ENCODE peak calls at places on chromosome 1, in nine cellular contexts. One of them, this sample, is unnamed.

GRCh38 chr1:26758358-26758757 is 29.4 kb upstream of the PIGV start:
- DNase-seq in K562: no peak
- DNase-seq in suprapubic skin: no peak
- DNase-seq in endothelial cell of umbilical vein: no peak
- DNase-seq in tibial nerve: no peak
- DNase-seq in sigmoid colon: no peak
- DNase-seq in ovary: no peak
- DNase-seq in stomach: no peak
- DNase-seq in IMR-90: no peak
- DNase-seq in this sample: no peak

GRCh38 chr1:224804220-224804619 is 125.3 kb upstream of the DNAH14 start:
- DNase-seq in suprapubic skin: no peak
- DNase-seq in K562: no peak
- DNase-seq in sigmoid colon: no peak
- DNase-seq in endothelial cell of umbilical vein: no peak
- DNase-seq in IMR-90: no peak
- DNase-seq in tibial nerve: no peak
- DNase-seq in stomach: no peak
- DNase-seq in ovary: no peak
- DNase-seq in this sample: no peak

GRCh38 chr1:42756956-42757891 is 9.6 kb downstream of the P3H1 start:
- DNase-seq in endothelial cell of umbilical vein: peak; percentile 55
- DNase-seq in IMR-90: peak; percentile 72
- DNase-seq in ovary: no peak
- DNase-seq in sigmoid colon: no peak
- DNase-seq in suprapubic skin: peak; percentile 35
- DNase-seq in tibial nerve: peak; percentile 15
- DNase-seq in K562: peak; percentile 80
- DNase-seq in stomach: peak; percentile 25
- DNase-seq in this sample: no peak

GRCh38 chr1:154431586-154432373 is 26.6 kb downstream of the IL6R start:
- DNase-seq in stomach: no peak
- DNase-seq in suprapubic skin: peak; percentile 83
- DNase-seq in K562: no peak
- DNase-seq in tibial nerve: no peak
- DNase-seq in IMR-90: peak; percentile 99
- DNase-seq in ovary: no peak
- DNase-seq in sigmoid colon: peak; percentile 79
- DNase-seq in endothelial cell of umbilical vein: peak; percentile 35
- DNase-seq in this sample: no peak

GRCh38 chr1:197908695-197909336 is 6.4 kb downstream of the C1orf53 start:
- DNase-seq in K562: no peak
- DNase-seq in tibial nerve: no peak
- DNase-seq in IMR-90: no peak
- DNase-seq in endothelial cell of umbilical vein: no peak
- DNase-seq in suprapubic skin: no peak
- DNase-seq in sigmoid colon: no peak
- DNase-seq in ovary: no peak
- DNase-seq in stomach: no peak
- DNase-seq in this sample: no peak

GRCh38 chr1:70486676-70487470 is 75.8 kb downstream of the CTH start:
- DNase-seq in sigmoid colon: peak; percentile 86
- DNase-seq in suprapubic skin: no peak
- DNase-seq in IMR-90: peak; percentile 92
- DNase-seq in ovary: peak; percentile 62
- DNase-seq in K562: no peak
- DNase-seq in endothelial cell of umbilical vein: no peak
- DNase-seq in stomach: peak; percentile 39
- DNase-seq in tibial nerve: peak; percentile 19
- DNase-seq in this sample: no peak

GRCh38 chr1:36851087-36851486 is 183.2 kb downstream of the GRIK3 start:
- DNase-seq in tibial nerve: no peak
- DNase-seq in sigmoid colon: no peak
- DNase-seq in K562: no peak
- DNase-seq in stomach: no peak
- DNase-seq in endothelial cell of umbilical vein: no peak
- DNase-seq in ovary: no peak
- DNase-seq in IMR-90: no peak
- DNase-seq in suprapubic skin: no peak
- DNase-seq in this sample: no peak

GRCh38 chr1:55943012-55943411 is 636.4 kb downstream of the PLPP3 start:
- DNase-seq in ovary: no peak
- DNase-seq in tibial nerve: no peak
- DNase-seq in endothelial cell of umbilical vein: no peak
- DNase-seq in IMR-90: no peak
- DNase-seq in K562: no peak
- DNase-seq in sigmoid colon: no peak
- DNase-seq in stomach: no peak
- DNase-seq in suprapubic skin: no peak
- DNase-seq in this sample: no peak

GRCh38 chr1:208183977-208184901 is 59.9 kb downstream of the PLXNA2 start:
- DNase-seq in stomach: peak; percentile 36
- DNase-seq in suprapubic skin: peak; percentile 81
- DNase-seq in sigmoid colon: no peak
- DNase-seq in ovary: no peak
- DNase-seq in endothelial cell of umbilical vein: no peak
- DNase-seq in K562: peak; percentile 95
- DNase-seq in tibial nerve: peak; percentile 45
- DNase-seq in IMR-90: peak; percentile 40
- DNase-seq in this sample: no peak

GRCh38 chr1:1311107-1312104 is 3.0 kb downstream of the PUSL1 start:
- DNase-seq in K562: no peak
- DNase-seq in stomach: no peak
- DNase-seq in sigmoid colon: no peak
- DNase-seq in IMR-90: no peak
- DNase-seq in suprapubic skin: no peak
- DNase-seq in ovary: no peak
- DNase-seq in endothelial cell of umbilical vein: no peak
- DNase-seq in tibial nerve: no peak
- DNase-seq in this sample: no peak

GRCh38 chr1:181152892-181153633 is 64.6 kb downstream of the IER5 start:
- DNase-seq in suprapubic skin: peak; percentile 72
- DNase-seq in ovary: peak; percentile 87
- DNase-seq in endothelial cell of umbilical vein: peak; percentile 98
- DNase-seq in sigmoid colon: peak; percentile 94
- DNase-seq in K562: peak; percentile 96
- DNase-seq in tibial nerve: peak; percentile 60
- DNase-seq in stomach: peak; percentile 85
- DNase-seq in IMR-90: peak; percentile 94
- DNase-seq in this sample: no peak
- TF ChIP-seq POLR2A in suprapubic skin: no peak
- TF ChIP-seq POLR2A in ovary: peak; percentile 22
- TF ChIP-seq POLR2A in endothelial cell of umbilical vein: no peak
- TF ChIP-seq POLR2A in sigmoid colon: no peak
- TF ChIP-seq POLR2A in K562: no peak
- TF ChIP-seq POLR2A in tibial nerve: peak; percentile 28
- TF ChIP-seq POLR2A in stomach: no peak
- TF ChIP-seq POLR2A in IMR-90: peak; percentile 83
- TF ChIP-seq POLR2A in this sample: no peak

GRCh38 chr1:11735531-11735853 is 444 bp upstream of the AGTRAP start:
- DNase-seq in stomach: no peak
- DNase-seq in endothelial cell of umbilical vein: no peak
- DNase-seq in sigmoid colon: no peak
- DNase-seq in ovary: no peak
- DNase-seq in tibial nerve: no peak
- DNase-seq in IMR-90: no peak
- DNase-seq in K562: no peak
- DNase-seq in suprapubic skin: no peak
- DNase-seq in this sample: no peak

GRCh38 chr1:11738783-11739182 is 2.8 kb downstream of the AGTRAP start:
- DNase-seq in IMR-90: no peak
- DNase-seq in sigmoid colon: no peak
- DNase-seq in stomach: no peak
- DNase-seq in tibial nerve: no peak
- DNase-seq in endothelial cell of umbilical vein: no peak
- DNase-seq in ovary: no peak
- DNase-seq in K562: no peak
- DNase-seq in suprapubic skin: no peak
- DNase-seq in this sample: no peak

GRCh38 chr1:11735854-11736745 is at the start of gene AGTRAP:
- DNase-seq in IMR-90: peak; percentile 87
- DNase-seq in stomach: peak; percentile 97
- DNase-seq in suprapubic skin: peak; percentile 99
- DNase-seq in sigmoid colon: peak; percentile 99
- DNase-seq in endothelial cell of umbilical vein: peak; percentile 89
- DNase-seq in ovary: peak; percentile 96
- DNase-seq in K562: peak; percentile 96
- DNase-seq in tibial nerve: peak; percentile 93
- DNase-seq in this sample: peak; percentile 50

GRCh38 chr1:11738096-11738495 is 2.2 kb downstream of the AGTRAP start:
- DNase-seq in K562: no peak
- DNase-seq in stomach: no peak
- DNase-seq in suprapubic skin: no peak
- DNase-seq in tibial nerve: no peak
- DNase-seq in IMR-90: no peak
- DNase-seq in sigmoid colon: no peak
- DNase-seq in ovary: no peak
- DNase-seq in endothelial cell of umbilical vein: no peak
- DNase-seq in this sample: no peak

DNA sequence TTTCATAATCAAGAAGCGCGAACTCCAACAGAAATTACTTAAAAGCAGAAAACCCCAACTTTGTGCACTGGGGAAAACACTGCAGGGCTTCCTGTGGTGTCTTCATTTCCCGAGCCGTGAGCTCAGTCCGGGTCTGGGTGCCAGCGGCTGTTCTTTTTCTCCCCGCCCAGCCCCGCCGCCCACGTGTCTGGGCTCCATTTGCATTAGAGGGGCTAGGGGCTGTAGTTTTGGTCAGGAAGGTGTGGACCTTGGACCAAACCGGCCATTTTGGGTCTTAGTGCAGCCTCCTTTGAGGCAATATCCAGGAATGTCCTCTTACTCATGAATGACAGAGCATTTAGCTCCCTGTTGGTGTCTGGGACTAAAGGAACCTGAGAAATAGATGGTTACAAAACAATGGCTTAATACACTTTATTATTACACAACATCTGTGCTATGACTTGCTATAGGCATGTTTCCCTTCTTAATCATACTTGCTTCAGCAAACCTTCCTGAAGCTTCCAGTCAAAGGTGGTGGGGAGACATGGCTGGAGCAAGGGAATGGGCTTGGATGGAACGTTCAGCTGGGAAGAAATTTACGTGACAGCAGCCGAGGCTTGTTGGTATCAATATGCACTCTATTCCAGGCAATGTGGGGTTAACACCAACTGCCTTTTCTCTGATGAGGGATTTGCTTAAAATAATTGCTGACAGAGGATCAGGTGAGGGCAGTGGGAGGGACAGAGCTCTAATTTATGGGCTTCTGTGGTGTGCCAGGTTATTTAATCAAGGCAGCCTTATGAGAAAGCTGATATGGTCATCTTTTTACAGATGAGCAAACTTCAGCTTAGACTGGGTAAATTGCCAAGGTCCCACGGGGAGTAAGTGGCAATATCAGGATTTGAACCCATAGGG is 1.1 kb downstream of the AGTRAP start:
- DNase-seq in IMR-90: peak; percentile 79
- DNase-seq in endothelial cell of umbilical vein: peak; percentile 46
- DNase-seq in sigmoid colon: peak; percentile 87
- DNase-seq in K562: peak; percentile 60
- DNase-seq in tibial nerve: peak; percentile 44
- DNase-seq in ovary: peak; percentile 64
- DNase-seq in stomach: peak; percentile 55
- DNase-seq in suprapubic skin: no peak
- DNase-seq in this sample: no peak
- TF ChIP-seq POLR2A in IMR-90: no peak
- TF ChIP-seq POLR2A in endothelial cell of umbilical vein: no peak
- TF ChIP-seq POLR2A in sigmoid colon: no peak
- TF ChIP-seq POLR2A in K562: no peak
- TF ChIP-seq POLR2A in tibial nerve: no peak
- TF ChIP-seq POLR2A in ovary: peak; percentile 9
- TF ChIP-seq POLR2A in stomach: no peak
- TF ChIP-seq POLR2A in suprapubic skin: no peak
- TF ChIP-seq POLR2A in this sample: peak; percentile 9

DNA sequence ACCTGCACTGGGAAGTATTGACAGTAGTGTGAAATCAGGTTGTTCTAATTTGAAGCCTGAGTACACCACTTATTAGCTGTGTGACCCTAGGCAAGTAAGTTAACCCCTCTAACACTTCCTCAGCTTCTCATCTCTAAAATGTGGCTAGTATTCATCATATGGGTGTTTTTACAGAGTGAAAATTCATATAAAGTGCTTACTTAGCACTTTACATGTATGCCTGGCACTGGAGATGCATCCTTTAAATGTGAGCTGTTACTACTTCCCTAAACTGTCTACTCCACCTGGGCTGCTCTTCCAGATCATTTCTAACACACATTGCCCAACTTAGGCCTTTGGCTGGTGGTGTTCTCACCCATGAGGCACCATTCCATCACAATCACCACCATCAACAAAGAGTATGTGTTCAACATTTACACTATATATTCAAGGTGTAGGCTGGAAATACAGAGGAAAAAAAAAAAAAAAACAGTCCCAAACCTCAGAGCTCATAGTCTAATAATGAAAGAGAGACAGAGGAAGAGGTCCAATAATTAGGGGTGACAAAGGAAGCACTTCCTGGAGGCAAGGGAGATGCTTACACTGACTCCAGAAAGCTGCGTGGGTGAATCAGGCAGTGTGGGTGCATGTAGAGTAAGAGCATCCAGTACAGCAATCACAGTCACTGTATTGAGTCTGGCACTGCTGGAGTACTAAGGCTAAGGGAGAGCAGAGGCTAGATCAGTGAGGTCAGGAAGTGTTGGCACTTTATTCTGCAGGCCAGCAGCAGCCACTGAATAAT is 3.6 kb downstream of the STX6 start:
- DNase-seq in K562: no peak
- DNase-seq in sigmoid colon: no peak
- DNase-seq in ovary: no peak
- DNase-seq in stomach: no peak
- DNase-seq in tibial nerve: no peak
- DNase-seq in suprapubic skin: no peak
- DNase-seq in IMR-90: no peak
- DNase-seq in endothelial cell of umbilical vein: no peak
- DNase-seq in this sample: no peak
- TF ChIP-seq POLR2A in K562: no peak
- TF ChIP-seq POLR2A in sigmoid colon: no peak
- TF ChIP-seq POLR2A in ovary: no peak
- TF ChIP-seq POLR2A in stomach: no peak
- TF ChIP-seq POLR2A in tibial nerve: no peak
- TF ChIP-seq POLR2A in suprapubic skin: no peak
- TF ChIP-seq POLR2A in IMR-90: no peak
- TF ChIP-seq POLR2A in endothelial cell of umbilical vein: no peak
- TF ChIP-seq POLR2A in this sample: no peak

DNA sequence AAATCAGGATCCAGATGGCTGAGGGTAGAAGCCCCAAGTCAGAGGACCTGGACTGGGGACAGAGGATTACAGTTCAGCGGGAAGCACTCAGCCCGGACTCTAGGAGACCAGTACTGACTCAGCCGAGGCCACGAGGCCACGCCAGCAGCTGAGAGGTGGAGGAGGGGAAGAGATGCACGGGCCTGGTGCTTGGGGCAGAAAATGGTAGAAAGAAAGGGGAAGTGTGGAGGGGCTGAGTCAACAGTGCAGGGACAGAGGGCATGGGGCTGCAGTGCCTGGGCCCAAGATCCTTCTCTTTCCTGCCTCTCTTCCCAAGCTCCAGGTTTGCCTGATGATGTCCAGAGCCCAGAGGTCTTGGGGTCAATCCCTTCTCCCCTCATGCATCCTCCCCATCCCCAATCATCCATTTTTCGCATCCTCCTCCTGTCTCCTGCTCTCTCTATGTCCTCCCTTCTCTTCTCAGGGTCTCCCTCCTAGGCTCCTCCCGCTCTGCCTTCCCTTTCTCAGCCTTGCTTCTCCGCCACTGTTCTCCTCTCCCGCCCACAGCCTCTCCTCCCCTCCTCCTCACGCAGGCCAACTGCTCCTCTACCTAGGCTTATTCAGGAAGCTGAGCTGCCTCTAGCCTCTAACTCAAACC is 7.7 kb downstream of the ARHGEF2 start:
- DNase-seq in suprapubic skin: peak; percentile 76
- DNase-seq in stomach: peak; percentile 51
- DNase-seq in ovary: peak; percentile 50
- DNase-seq in tibial nerve: peak; percentile 66
- DNase-seq in K562: peak; percentile 80
- DNase-seq in sigmoid colon: peak; percentile 87
- DNase-seq in IMR-90: peak; percentile 88
- DNase-seq in endothelial cell of umbilical vein: peak; percentile 91
- DNase-seq in this sample: no peak
- TF ChIP-seq POLR2A in suprapubic skin: no peak
- TF ChIP-seq POLR2A in stomach: no peak
- TF ChIP-seq POLR2A in ovary: no peak
- TF ChIP-seq POLR2A in tibial nerve: no peak
- TF ChIP-seq POLR2A in K562: no peak
- TF ChIP-seq POLR2A in sigmoid colon: no peak
- TF ChIP-seq POLR2A in IMR-90: no peak
- TF ChIP-seq POLR2A in endothelial cell of umbilical vein: peak; percentile 74
- TF ChIP-seq POLR2A in this sample: no peak